ENCODE peak calls at places on chromosomes 13 and 19, in six cellular contexts. H, N, Y, I, D and R are unnamed samples.

GRCh38 chr19:16208064-16208759 is 10.5 kb downstream of the AP1M1 start:
- DNase-seq in H (no peak), N (no peak), Y (no peak), I (no peak), D (no peak), R (no peak)

GRCh38 chr13:89066868-89067466 is 1395.8 kb downstream of the SLITRK5 start:
- DNase-seq in H (peak; percentile 38), N (peak; percentile 55), Y (no peak), I (no peak), D (peak; percentile 75), R (peak; percentile 57)

GRCh38 chr19:2049741-2050348 is 1.2 kb downstream of the MKNK2 start:
- DNase-seq in H (peak; percentile 70), N (peak; percentile 53), Y (peak; percentile 43), I (no peak), D (peak; percentile 60), R (peak; percentile 45)

GRCh38 chr13:110216403-110217041 is 90.4 kb downstream of the COL4A1 start:
- DNase-seq in H (peak; percentile 92), N (no peak), Y (no peak), I (no peak), D (no peak), R (no peak)

GRCh38 chr13:28753208-28753892 is 34.6 kb upstream of the SLC46A3 start:
- DNase-seq in H (peak; percentile 95), N (peak; percentile 85), Y (no peak), I (no peak), D (no peak), R (peak; percentile 90)

GRCh38 chr13:33761744-33762143 is 56.2 kb upstream of the RFC3 start:
- DNase-seq in H (peak; percentile 8), N (peak; percentile 16), Y (no peak), I (no peak), D (peak; percentile 26), R (no peak)

GRCh38 chr19:19554074-19555023 is 16.3 kb downstream of the CILP2 start:
- DNase-seq in H (peak; percentile 61), N (peak; percentile 32), Y (no peak), I (no peak), D (peak; percentile 85), R (peak; percentile 44)

GRCh38 chr19:45878043-45878794 is 7.7 kb downstream of the IRF2BP1 start:
- DNase-seq in H (no peak), N (no peak), Y (no peak), I (no peak), D (no peak), R (peak; percentile 60)

GRCh38 chr13:24036115-24036514 is 124.4 kb upstream of the SPATA13 start:
- DNase-seq in H (peak; percentile 90), N (no peak), Y (no peak), I (no peak), D (no peak), R (no peak)

GRCh38 chr13:85501616-85502015 is 297.6 kb downstream of the SLITRK6 start:
- DNase-seq in H (no peak), N (no peak), Y (no peak), I (no peak), D (no peak), R (no peak)

GRCh38 chr13:41231786-41232185 is 31.6 kb downstream of the MTRF1 start:
- DNase-seq in H (peak; percentile 43), N (no peak), Y (peak; percentile 2), I (no peak), D (no peak), R (peak; percentile 48)

GRCh38 chr13:99980201-99981114 is 1.1 kb upstream of the ZIC2 start:
- DNase-seq in H (peak; percentile 71), N (peak; percentile 81), Y (peak; percentile 68), I (no peak), D (peak; percentile 96), R (peak; percentile 87)

GRCh38 chr19:38862321-38863059 is 12.7 kb upstream of the HNRNPL start:
- DNase-seq in H (peak; percentile 47), N (no peak), Y (peak; percentile 82), I (no peak), D (peak; percentile 1), R (peak; percentile 76)

GRCh38 chr13:82076421-82076820 is 1735.5 kb upstream of the SPRY2 start:
- DNase-seq in H (no peak), N (no peak), Y (no peak), I (no peak), D (no peak), R (no peak)

GRCh38 chr19:38974599-38975213 is 836 bp downstream of the FBXO17 start:
- DNase-seq in H (peak; percentile 33), N (no peak), Y (no peak), I (no peak), D (no peak), R (no peak)

GRCh38 chr13:57820924-57821323 is 189.4 kb downstream of the PCDH17 start:
- DNase-seq in H (no peak), N (no peak), Y (no peak), I (no peak), D (no peak), R (no peak)

GRCh38 chr13:110425444-110425780 is 118.3 kb downstream of the COL4A2 start:
- DNase-seq in H (no peak), N (no peak), Y (no peak), I (no peak), D (no peak), R (no peak)

GRCh38 chr19:42196011-42197001 is 21.2 kb downstream of the DEDD2 start:
- DNase-seq in H (no peak), N (no peak), Y (no peak), I (no peak), D (no peak), R (no peak)

GRCh38 chr13:51148952-51149573 is 38.0 kb upstream of the C13orf42 start:
- DNase-seq in H (peak; percentile 82), N (peak; percentile 4), Y (no peak), I (no peak), D (peak; percentile 82), R (peak; percentile 27)

GRCh38 chr13:36789061-36789460 is 30.0 kb upstream of the RFXAP start:
- DNase-seq in H (no peak), N (no peak), Y (no peak), I (no peak), D (no peak), R (peak; percentile 1)

GRCh38 chr13:50361282-50361681 is 346.0 kb downstream of the KCNRG start:
- DNase-seq in H (no peak), N (no peak), Y (no peak), I (no peak), D (no peak), R (no peak)

GRCh38 chr19:41187884-41188279 is 5.1 kb upstream of the CYP2S1 start:
- DNase-seq in H (no peak), N (no peak), Y (no peak), I (no peak), D (no peak), R (no peak)

GRCh38 chr13:44972956-44973581 is 16.2 kb downstream of the NUFIP1 start:
- DNase-seq in H (peak; percentile 58), N (peak; percentile 56), Y (no peak), I (no peak), D (peak; percentile 32), R (peak; percentile 42)

GRCh38 chr19:39032164-39032918 is at the start of gene FBXO27:
- DNase-seq in H (peak; percentile 3), N (peak; percentile 61), Y (peak; percentile 67), I (no peak), D (peak; percentile 72), R (no peak)

GRCh38 chr13:38943231-38943630 is 47.4 kb downstream of the STOML3 start:
- DNase-seq in H (no peak), N (no peak), Y (no peak), I (no peak), D (no peak), R (no peak)